ENCODE peak calls at places on chromosomes 7 and 10, in ten cellular contexts. One of them, this sample, is unnamed.
A peak's percentile ranks its signal among the peaks of the same experiment; 100 is the strongest.

GRCh38 chr10:34216348-34216908 is 598.7 kb downstream of the PARD3 start:
- DNase-seq in adrenal gland: no peak
- DNase-seq in IMR-90: peak; percentile 21
- DNase-seq in left ventricle myocardium inferior: no peak
- DNase-seq in brain microvascular endothelial cell: no peak
- DNase-seq in cardiac muscle cell: no peak
- DNase-seq in heart left ventricle: no peak
- DNase-seq in fibroblast of lung: no peak
- DNase-seq in stomach: no peak
- DNase-seq in tibial nerve: no peak
- DNase-seq in this sample: no peak

GRCh38 chr7:147023390-147023914 is 906.9 kb downstream of the CNTNAP2 start:
- DNase-seq in adrenal gland: no peak
- DNase-seq in IMR-90: no peak
- DNase-seq in left ventricle myocardium inferior: no peak
- DNase-seq in brain microvascular endothelial cell: no peak
- DNase-seq in cardiac muscle cell: no peak
- DNase-seq in heart left ventricle: no peak
- DNase-seq in fibroblast of lung: no peak
- DNase-seq in stomach: no peak
- DNase-seq in tibial nerve: no peak
- DNase-seq in this sample: no peak

GRCh38 chr7:77738871-77739270 is 42.6 kb downstream of the RSBN1L start:
- DNase-seq in adrenal gland: no peak
- DNase-seq in IMR-90: peak; percentile 55
- DNase-seq in left ventricle myocardium inferior: no peak
- DNase-seq in brain microvascular endothelial cell: peak; percentile 81
- DNase-seq in cardiac muscle cell: no peak
- DNase-seq in heart left ventricle: no peak
- DNase-seq in fibroblast of lung: peak; percentile 12
- DNase-seq in stomach: no peak
- DNase-seq in tibial nerve: no peak
- DNase-seq in this sample: no peak

GRCh38 chr7:106178593-106179134 is 66.6 kb upstream of the SYPL1 start:
- DNase-seq in adrenal gland: no peak
- DNase-seq in IMR-90: peak; percentile 57
- DNase-seq in left ventricle myocardium inferior: no peak
- DNase-seq in brain microvascular endothelial cell: peak; percentile 39
- DNase-seq in cardiac muscle cell: no peak
- DNase-seq in heart left ventricle: no peak
- DNase-seq in fibroblast of lung: peak; percentile 80
- DNase-seq in stomach: peak; percentile 55
- DNase-seq in tibial nerve: no peak
- DNase-seq in this sample: peak; percentile 20

GRCh38 chr7:101119876-101120275 is 7.0 kb upstream of the SERPINE1 start:
- DNase-seq in adrenal gland: no peak
- DNase-seq in IMR-90: no peak
- DNase-seq in left ventricle myocardium inferior: no peak
- DNase-seq in brain microvascular endothelial cell: peak; percentile 62
- DNase-seq in cardiac muscle cell: no peak
- DNase-seq in heart left ventricle: no peak
- DNase-seq in fibroblast of lung: no peak
- DNase-seq in stomach: no peak
- DNase-seq in tibial nerve: no peak
- DNase-seq in this sample: no peak

GRCh38 chr7:114504586-114504985 is 90.0 kb downstream of the FOXP2 start:
- DNase-seq in adrenal gland: no peak
- DNase-seq in IMR-90: peak; percentile 5
- DNase-seq in left ventricle myocardium inferior: no peak
- DNase-seq in brain microvascular endothelial cell: no peak
- DNase-seq in cardiac muscle cell: no peak
- DNase-seq in heart left ventricle: no peak
- DNase-seq in fibroblast of lung: peak; percentile 18
- DNase-seq in stomach: no peak
- DNase-seq in tibial nerve: no peak
- DNase-seq in this sample: no peak

GRCh38 chr7:39979406-39980073 is 29.5 kb downstream of the CDK13 start:
- DNase-seq in adrenal gland: no peak
- DNase-seq in IMR-90: no peak
- DNase-seq in left ventricle myocardium inferior: no peak
- DNase-seq in brain microvascular endothelial cell: no peak
- DNase-seq in cardiac muscle cell: peak; percentile 4
- DNase-seq in heart left ventricle: no peak
- DNase-seq in fibroblast of lung: no peak
- DNase-seq in stomach: no peak
- DNase-seq in tibial nerve: no peak
- DNase-seq in this sample: no peak

GRCh38 chr10:110818311-110819257 is 53.1 kb upstream of the PDCD4 start:
- DNase-seq in adrenal gland: no peak
- DNase-seq in IMR-90: no peak
- DNase-seq in left ventricle myocardium inferior: no peak
- DNase-seq in brain microvascular endothelial cell: no peak
- DNase-seq in cardiac muscle cell: no peak
- DNase-seq in heart left ventricle: no peak
- DNase-seq in fibroblast of lung: no peak
- DNase-seq in stomach: peak; percentile 92
- DNase-seq in tibial nerve: no peak
- DNase-seq in this sample: no peak

GRCh38 chr7:47478017-47478344 is 103.9 kb downstream of the TNS3 start:
- DNase-seq in adrenal gland: peak; percentile 89
- DNase-seq in IMR-90: peak; percentile 59
- DNase-seq in left ventricle myocardium inferior: no peak
- DNase-seq in brain microvascular endothelial cell: no peak
- DNase-seq in cardiac muscle cell: no peak
- DNase-seq in heart left ventricle: no peak
- DNase-seq in fibroblast of lung: peak; percentile 70
- DNase-seq in stomach: no peak
- DNase-seq in tibial nerve: no peak
- DNase-seq in this sample: no peak

GRCh38 chr7:47477191-47478016 is 104.5 kb downstream of the TNS3 start:
- DNase-seq in adrenal gland: no peak
- DNase-seq in IMR-90: no peak
- DNase-seq in left ventricle myocardium inferior: no peak
- DNase-seq in brain microvascular endothelial cell: no peak
- DNase-seq in cardiac muscle cell: no peak
- DNase-seq in heart left ventricle: no peak
- DNase-seq in fibroblast of lung: no peak
- DNase-seq in stomach: no peak
- DNase-seq in tibial nerve: no peak
- DNase-seq in this sample: no peak

GRCh38 chr7:47474211-47474936 is 107.5 kb downstream of the TNS3 start:
- DNase-seq in adrenal gland: no peak
- DNase-seq in IMR-90: peak; percentile 28
- DNase-seq in left ventricle myocardium inferior: no peak
- DNase-seq in brain microvascular endothelial cell: no peak
- DNase-seq in cardiac muscle cell: no peak
- DNase-seq in heart left ventricle: no peak
- DNase-seq in fibroblast of lung: no peak
- DNase-seq in stomach: no peak
- DNase-seq in tibial nerve: no peak
- DNase-seq in this sample: no peak

GRCh38 chr7:47474937-47475879 is 106.7 kb downstream of the TNS3 start:
- DNase-seq in adrenal gland: peak; percentile 99
- DNase-seq in IMR-90: peak; percentile 96
- DNase-seq in left ventricle myocardium inferior: peak; percentile 84
- DNase-seq in brain microvascular endothelial cell: peak; percentile 94
- DNase-seq in cardiac muscle cell: peak; percentile 51
- DNase-seq in heart left ventricle: peak; percentile 86
- DNase-seq in fibroblast of lung: peak; percentile 98
- DNase-seq in stomach: peak; percentile 94
- DNase-seq in tibial nerve: peak; percentile 60
- DNase-seq in this sample: peak; percentile 88

DNA sequence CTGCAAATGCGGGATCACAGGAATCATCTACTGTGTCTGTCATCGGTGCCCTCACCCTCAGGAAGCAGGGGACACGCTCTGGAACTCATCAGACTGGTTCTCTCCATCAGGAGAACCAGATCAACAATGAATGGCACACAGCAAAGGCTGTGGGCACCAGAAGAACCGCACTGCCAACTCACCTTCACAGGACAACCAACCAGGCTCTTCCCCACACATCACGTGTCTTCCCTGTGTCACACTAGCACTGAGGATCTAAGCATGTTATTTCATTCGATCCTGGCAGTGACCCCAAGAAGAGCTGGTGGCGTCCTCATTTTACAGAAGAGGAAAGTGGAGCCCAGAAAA is 106.1 kb downstream of the TNS3 start:
- DNase-seq in adrenal gland: no peak
- DNase-seq in IMR-90: no peak
- DNase-seq in left ventricle myocardium inferior: no peak
- DNase-seq in brain microvascular endothelial cell: no peak
- DNase-seq in cardiac muscle cell: no peak
- DNase-seq in heart left ventricle: no peak
- DNase-seq in fibroblast of lung: no peak
- DNase-seq in stomach: no peak
- DNase-seq in tibial nerve: no peak
- DNase-seq in this sample: no peak
- H3K4me3 ChIP-seq in adrenal gland: no peak overlapping the region
- H3K4me3 ChIP-seq in IMR-90: no peak overlapping the region
- H3K4me3 ChIP-seq in left ventricle myocardium inferior: no peak overlapping the region
- H3K4me3 ChIP-seq in brain microvascular endothelial cell: no peak overlapping the region
- H3K4me3 ChIP-seq in cardiac muscle cell: no peak overlapping the region
- H3K4me3 ChIP-seq in heart left ventricle: no peak overlapping the region
- H3K4me3 ChIP-seq in fibroblast of lung: no peak overlapping the region
- H3K4me3 ChIP-seq in stomach: no peak overlapping the region
- H3K4me3 ChIP-seq in tibial nerve: no peak overlapping the region
- H3K4me3 ChIP-seq in this sample: no peak overlapping the region

GRCh38 chr7:28725911-28726310 is 232.2 kb downstream of the TRIL start:
- DNase-seq in adrenal gland: no peak
- DNase-seq in IMR-90: peak; percentile 49
- DNase-seq in left ventricle myocardium inferior: no peak
- DNase-seq in brain microvascular endothelial cell: no peak
- DNase-seq in cardiac muscle cell: no peak
- DNase-seq in heart left ventricle: no peak
- DNase-seq in fibroblast of lung: no peak
- DNase-seq in stomach: no peak
- DNase-seq in tibial nerve: no peak
- DNase-seq in this sample: no peak

GRCh38 chr7:28723336-28723735 is 234.8 kb downstream of the TRIL start:
- DNase-seq in adrenal gland: no peak
- DNase-seq in IMR-90: no peak
- DNase-seq in left ventricle myocardium inferior: no peak
- DNase-seq in brain microvascular endothelial cell: no peak
- DNase-seq in cardiac muscle cell: no peak
- DNase-seq in heart left ventricle: no peak
- DNase-seq in fibroblast of lung: no peak
- DNase-seq in stomach: no peak
- DNase-seq in tibial nerve: no peak
- DNase-seq in this sample: no peak

GRCh38 chr7:28726563-28726962 is 231.6 kb downstream of the TRIL start:
- DNase-seq in adrenal gland: no peak
- DNase-seq in IMR-90: no peak
- DNase-seq in left ventricle myocardium inferior: no peak
- DNase-seq in brain microvascular endothelial cell: no peak
- DNase-seq in cardiac muscle cell: no peak
- DNase-seq in heart left ventricle: no peak
- DNase-seq in fibroblast of lung: no peak
- DNase-seq in stomach: no peak
- DNase-seq in tibial nerve: no peak
- DNase-seq in this sample: no peak

GRCh38 chr7:28724563-28724962 is 233.6 kb downstream of the TRIL start:
- DNase-seq in adrenal gland: no peak
- DNase-seq in IMR-90: no peak
- DNase-seq in left ventricle myocardium inferior: no peak
- DNase-seq in brain microvascular endothelial cell: no peak
- DNase-seq in cardiac muscle cell: no peak
- DNase-seq in heart left ventricle: no peak
- DNase-seq in fibroblast of lung: no peak
- DNase-seq in stomach: no peak
- DNase-seq in tibial nerve: no peak
- DNase-seq in this sample: no peak

GRCh38 chr7:28725045-28725630 is 233.0 kb downstream of the TRIL start:
- DNase-seq in adrenal gland: no peak
- DNase-seq in IMR-90: no peak
- DNase-seq in left ventricle myocardium inferior: no peak
- DNase-seq in brain microvascular endothelial cell: no peak
- DNase-seq in cardiac muscle cell: no peak
- DNase-seq in heart left ventricle: no peak
- DNase-seq in fibroblast of lung: no peak
- DNase-seq in stomach: no peak
- DNase-seq in tibial nerve: no peak
- DNase-seq in this sample: no peak
- H3K36me3 ChIP-seq in adrenal gland: no peaks in the 10 kb centered on the region
- H3K36me3 ChIP-seq in IMR-90: peaks cover 2% of the 10 kb centered on the region
- H3K36me3 ChIP-seq in left ventricle myocardium inferior: peaks cover 23% of the 10 kb centered on the region
- H3K36me3 ChIP-seq in brain microvascular endothelial cell: no peaks in the 10 kb centered on the region
- H3K36me3 ChIP-seq in cardiac muscle cell: no peaks in the 10 kb centered on the region
- H3K36me3 ChIP-seq in heart left ventricle: peaks cover 31% of the 10 kb centered on the region
- H3K36me3 ChIP-seq in fibroblast of lung: no peaks in the 10 kb centered on the region
- H3K36me3 ChIP-seq in stomach: no peaks in the 10 kb centered on the region
- H3K36me3 ChIP-seq in tibial nerve: peaks cover 18% of the 10 kb centered on the region
- H3K36me3 ChIP-seq in this sample: no peaks in the 10 kb centered on the region

DNA sequence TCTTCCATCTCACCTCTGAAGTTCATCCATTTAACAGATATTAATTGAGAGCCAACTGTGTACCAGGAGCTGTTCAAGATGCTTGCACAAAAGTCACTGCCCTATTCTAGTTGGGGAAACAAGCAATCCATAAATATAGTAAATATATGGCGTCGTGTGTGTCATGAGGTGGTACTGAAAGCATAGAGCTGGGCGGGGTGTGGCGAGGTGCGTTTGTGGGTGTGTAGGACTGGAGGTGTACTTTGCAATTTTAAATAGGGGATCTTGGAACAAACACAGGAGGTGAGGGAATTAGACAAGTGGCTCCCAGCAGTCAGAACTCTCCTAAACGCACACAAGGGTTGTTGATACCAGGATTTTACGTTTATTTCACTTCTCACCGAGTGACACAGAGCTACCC is 490 bp upstream of the ZNF239 start:
- DNase-seq in adrenal gland: no peak
- DNase-seq in IMR-90: no peak
- DNase-seq in left ventricle myocardium inferior: no peak
- DNase-seq in brain microvascular endothelial cell: no peak
- DNase-seq in cardiac muscle cell: no peak
- DNase-seq in heart left ventricle: no peak
- DNase-seq in fibroblast of lung: no peak
- DNase-seq in stomach: no peak
- DNase-seq in tibial nerve: no peak
- DNase-seq in this sample: no peak
- H3K4me3 ChIP-seq in adrenal gland: no peak overlapping the region
- H3K4me3 ChIP-seq in IMR-90: peak overlapping the region; percentile 62
- H3K4me3 ChIP-seq in left ventricle myocardium inferior: peak overlapping the region; percentile 81
- H3K4me3 ChIP-seq in brain microvascular endothelial cell: peak overlapping the region; percentile 61
- H3K4me3 ChIP-seq in cardiac muscle cell: peak overlapping the region; percentile 67
- H3K4me3 ChIP-seq in heart left ventricle: peak overlapping the region; percentile 87
- H3K4me3 ChIP-seq in fibroblast of lung: peak overlapping the region; percentile 62
- H3K4me3 ChIP-seq in stomach: peak overlapping the region; percentile 59
- H3K4me3 ChIP-seq in tibial nerve: peak overlapping the region; percentile 87
- H3K4me3 ChIP-seq in this sample: no peak overlapping the region

DNA sequence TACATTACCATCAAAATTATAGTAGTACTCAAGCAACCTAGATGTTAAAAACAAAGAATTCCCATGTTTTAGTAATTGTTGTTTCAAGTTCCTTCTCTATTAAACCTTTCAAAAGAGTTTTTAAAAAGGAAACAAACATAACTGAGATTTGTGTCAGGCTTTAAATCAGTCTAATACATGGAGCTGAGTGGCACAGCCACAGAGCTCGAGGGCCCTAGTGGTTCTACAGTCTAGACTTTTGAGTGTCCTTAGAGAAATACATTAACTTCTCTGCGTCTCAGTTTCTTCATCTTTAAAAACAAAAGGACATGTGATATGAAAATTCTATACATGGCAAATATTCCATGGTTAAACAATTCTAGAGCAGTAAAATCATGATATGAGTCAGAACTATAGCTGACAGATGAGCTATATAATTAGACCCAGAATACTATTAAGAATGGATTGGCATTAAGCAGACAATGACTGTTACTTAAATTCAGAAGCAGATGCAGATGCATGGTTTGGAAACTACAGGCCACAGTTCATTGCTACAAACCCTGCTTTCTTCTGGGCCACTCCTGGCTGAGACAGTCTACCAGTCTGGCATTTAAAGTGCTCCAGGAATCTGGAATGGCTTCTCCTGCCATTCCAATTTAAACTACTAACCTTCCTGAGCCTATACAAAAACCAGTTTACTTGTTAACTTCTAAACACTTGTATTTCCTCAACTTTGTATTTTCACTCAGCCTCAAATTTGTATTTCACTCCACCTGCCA is 77.4 kb downstream of the EPC1 start:
- DNase-seq in adrenal gland: no peak
- DNase-seq in IMR-90: no peak
- DNase-seq in left ventricle myocardium inferior: no peak
- DNase-seq in brain microvascular endothelial cell: no peak
- DNase-seq in cardiac muscle cell: peak; percentile 4
- DNase-seq in heart left ventricle: no peak
- DNase-seq in fibroblast of lung: no peak
- DNase-seq in stomach: no peak
- DNase-seq in tibial nerve: no peak
- DNase-seq in this sample: no peak
- H3K36me3 ChIP-seq in adrenal gland: peaks cover 57% of the 10 kb centered on the region
- H3K36me3 ChIP-seq in IMR-90: peaks cover 35% of the 10 kb centered on the region
- H3K36me3 ChIP-seq in left ventricle myocardium inferior: peaks cover 69% of the 10 kb centered on the region
- H3K36me3 ChIP-seq in brain microvascular endothelial cell: peaks cover 37% of the 10 kb centered on the region
- H3K36me3 ChIP-seq in cardiac muscle cell: peaks cover 36% of the 10 kb centered on the region
- H3K36me3 ChIP-seq in heart left ventricle: peaks cover 76% of the 10 kb centered on the region
- H3K36me3 ChIP-seq in fibroblast of lung: peaks cover 4% of the 10 kb centered on the region
- H3K36me3 ChIP-seq in stomach: peaks cover 72% of the 10 kb centered on the region
- H3K36me3 ChIP-seq in tibial nerve: peaks cover 69% of the 10 kb centered on the region
- H3K36me3 ChIP-seq in this sample: no peaks in the 10 kb centered on the region